ENCODE peak calls at places on chromosomes 12 and 14, in five cellular contexts. B is mesenchymal stem cell; L is CD8-positive, alpha-beta memory T cell; W is CD4-positive, alpha-beta T cell; Y is H1. X is an unnamed sample.

GRCh38 chr12:75641031-75641780 is 129.8 kb upstream of the KRR1 start:
- DNase-seq in B (peak; percentile 87), L (peak; percentile 1), W (no peak), Y (no peak), X (no peak)

GRCh38 chr12:8018666-8019581 is 13.6 kb upstream of the FOXJ2 start:
- DNase-seq in B (peak; percentile 15), L (peak; percentile 9), W (no peak), Y (peak; percentile 70), X (no peak)

GRCh38 chr14:81435048-81435577 is 35.0 kb upstream of the STON2 start:
- DNase-seq in B (no peak), L (no peak), W (no peak), Y (no peak), X (no peak)

GRCh38 chr12:51973560-51973959 is 22.1 kb downstream of the ACVR1B start:
- DNase-seq in B (no peak), L (no peak), W (no peak), Y (no peak), X (no peak)

GRCh38 chr14:45135181-45135580 is 549 bp upstream of the FANCM start:
- DNase-seq in B (no peak), L (no peak), W (no peak), Y (no peak), X (peak; percentile 17)

GRCh38 chr12:51482808-51483532 is 58.3 kb downstream of the SLC4A8 start:
- DNase-seq in B (no peak), L (no peak), W (peak; percentile 3), Y (no peak), X (no peak)

GRCh38 chr14:104998801-104999200 is 13.2 kb downstream of the CLBA1 start:
- DNase-seq in B (no peak), L (no peak), W (no peak), Y (no peak), X (no peak)

GRCh38 chr12:169528-170360 is 44.2 kb downstream of the SLC6A12 start:
- DNase-seq in B (no peak), L (no peak), W (no peak), Y (no peak), X (no peak)

GRCh38 chr12:50985322-50985721 is 33.0 kb downstream of the HIGD1C start:
- DNase-seq in B (peak; percentile 92), L (no peak), W (no peak), Y (no peak), X (no peak)

GRCh38 chr14:95725685-95726336 is 11.9 kb upstream of the TCL1A start:
- DNase-seq in B (no peak), L (no peak), W (no peak), Y (no peak), X (no peak)

GRCh38 chr14:60094306-60094897 is 2.7 kb downstream of the PCNX4 start:
- DNase-seq in B (peak; percentile 79), L (no peak), W (no peak), Y (peak; percentile 19), X (no peak)

GRCh38 chr14:105324080-105324778 is 9.7 kb downstream of the PACS2 start:
- DNase-seq in B (no peak), L (no peak), W (no peak), Y (no peak), X (no peak)

GRCh38 chr12:117069926-117070900 is 29.0 kb downstream of the TESC start:
- DNase-seq in B (no peak), L (no peak), W (no peak), Y (no peak), X (no peak)

GRCh38 chr12:89236748-89237428 is 115.4 kb downstream of the DUSP6 start:
- DNase-seq in B (peak; percentile 64), L (no peak), W (no peak), Y (no peak), X (no peak)

GRCh38 chr12:42237853-42238239 is 202 bp downstream of the YAF2 start:
- DNase-seq in B (no peak), L (no peak), W (no peak), Y (no peak), X (no peak)

DNA sequence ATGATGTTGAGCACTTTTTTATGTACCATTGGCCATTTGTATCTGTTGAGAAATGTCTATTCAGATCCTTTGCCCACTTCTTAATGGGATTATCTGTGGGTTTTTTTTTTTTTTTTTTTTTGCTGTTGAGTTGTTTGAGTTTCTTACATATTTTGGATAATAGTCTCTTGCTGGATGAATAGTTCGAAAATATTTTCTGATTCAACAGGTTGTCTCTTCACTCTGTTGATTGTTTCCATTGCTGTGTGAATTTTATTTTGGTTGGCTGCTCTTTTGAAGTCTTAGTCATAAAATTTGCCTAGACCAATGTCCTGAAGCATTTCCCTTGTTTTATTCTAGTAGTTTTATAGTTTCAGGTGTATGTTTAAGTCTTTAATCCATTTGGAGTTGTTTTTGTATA is 64.5 kb downstream of the CAND1 start:
- DNase-seq in B (no peak), L (no peak), W (no peak), Y (no peak), X (no peak)
- H3K27ac ChIP-seq in B (no peak overlapping the region), L (no peak overlapping the region), W (no peak overlapping the region), Y (no peak overlapping the region), X (no peak overlapping the region)

DNA sequence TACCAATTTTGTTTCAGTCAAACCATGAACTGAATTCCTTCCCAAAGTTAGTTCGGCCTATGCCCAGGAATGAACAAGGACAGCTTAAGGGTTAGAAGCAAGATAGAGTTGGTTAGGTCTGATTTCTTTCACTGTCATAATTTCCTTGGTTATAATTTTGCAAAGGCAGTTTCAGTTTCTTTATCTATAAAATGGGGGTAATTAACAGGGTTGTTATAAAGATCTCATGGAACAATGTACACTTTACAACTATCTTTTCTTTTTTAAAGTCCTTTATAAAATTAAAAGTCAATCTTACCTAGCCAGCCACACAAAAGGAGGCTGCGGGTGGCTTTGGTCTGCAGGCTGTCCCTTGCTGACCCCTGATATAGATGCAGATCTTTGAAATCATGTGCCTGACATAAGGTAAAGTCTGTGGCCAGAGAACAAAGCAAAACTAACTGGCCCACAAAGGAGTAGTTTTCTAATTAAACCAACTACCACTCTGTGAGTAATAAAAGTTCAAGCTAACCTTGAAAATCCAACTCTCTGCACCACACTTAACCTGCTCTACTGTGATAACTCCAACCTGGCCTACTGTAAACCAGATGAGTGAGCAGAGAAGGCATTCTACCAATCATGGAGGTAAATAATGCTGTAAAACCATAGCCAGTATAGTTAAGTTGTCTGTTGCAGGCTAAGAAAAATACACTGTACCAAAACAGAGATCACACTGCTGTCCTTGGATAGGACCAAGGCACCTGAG is 49.5 kb downstream of the SLC38A1 start:
- DNase-seq in B (no peak), L (no peak), W (no peak), Y (no peak), X (no peak)
- H3K27ac ChIP-seq in B (peak overlapping the region; percentile 10), L (peak overlapping the region; percentile 43), W (peak overlapping the region; percentile 94), Y (no peak overlapping the region), X (no peak overlapping the region)

GRCh38 chr12:115572440-115572839 is 705.1 kb downstream of the MED13L start:
- DNase-seq in B (peak; percentile 10), L (no peak), W (no peak), Y (no peak), X (no peak)
- H3K27ac ChIP-seq in B (no peak overlapping the region), L (no peak overlapping the region), W (no peak overlapping the region), Y (no peak overlapping the region), X (no peak overlapping the region)

GRCh38 chr14:102005336-102005735 is 41.0 kb downstream of the DYNC1H1 start:
- DNase-seq in B (no peak), L (no peak), W (no peak), Y (no peak), X (no peak)
- H3K27ac ChIP-seq in B (no peak overlapping the region), L (no peak overlapping the region), W (no peak overlapping the region), Y (no peak overlapping the region), X (no peak overlapping the region)

GRCh38 chr14:35474323-35474722 is 59.6 kb upstream of the INSM2 start:
- DNase-seq in B (no peak), L (no peak), W (no peak), Y (no peak), X (no peak)
- H3K27ac ChIP-seq in B (no peak overlapping the region), L (no peak overlapping the region), W (no peak overlapping the region), Y (no peak overlapping the region), X (no peak overlapping the region)

DNA sequence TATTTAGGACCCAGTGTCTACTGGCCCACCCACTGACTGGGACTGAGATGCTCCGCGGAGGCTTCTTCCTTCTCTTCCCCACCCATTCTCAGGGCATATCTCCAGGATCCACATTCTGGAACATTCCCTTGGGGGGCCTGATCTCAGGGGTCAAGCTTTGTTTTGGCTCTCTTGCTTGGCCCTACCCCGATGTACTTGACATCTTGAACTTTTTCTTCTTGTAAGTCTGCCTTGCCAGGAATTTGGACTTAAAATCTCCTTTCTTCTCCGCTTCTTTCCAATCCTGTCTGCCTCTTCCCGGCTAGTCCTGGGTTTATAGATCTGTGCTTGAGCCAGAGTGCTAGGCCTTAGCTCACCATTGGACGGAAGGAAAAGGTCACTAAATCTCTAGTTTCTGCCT is 22.1 kb downstream of the DACT1 start:
- DNase-seq in B (no peak), L (no peak), W (no peak), Y (no peak), X (no peak)
- H3K27ac ChIP-seq in B (no peak overlapping the region), L (no peak overlapping the region), W (no peak overlapping the region), Y (no peak overlapping the region), X (no peak overlapping the region)

GRCh38 chr14:49992036-49992435 is 99.2 kb downstream of the ARF6 start:
- DNase-seq in B (no peak), L (no peak), W (no peak), Y (no peak), X (no peak)

GRCh38 chr14:49988080-49988990 is 95.5 kb downstream of the ARF6 start:
- DNase-seq in B (no peak), L (no peak), W (no peak), Y (no peak), X (no peak)

GRCh38 chr14:49991491-49991890 is 98.6 kb downstream of the ARF6 start:
- DNase-seq in B (no peak), L (no peak), W (no peak), Y (no peak), X (no peak)

GRCh38 chr14:49992448-49992847 is 99.6 kb downstream of the ARF6 start:
- DNase-seq in B (no peak), L (no peak), W (no peak), Y (no peak), X (no peak)

GRCh38 chr14:49989980-49990379 is 97.1 kb downstream of the ARF6 start:
- DNase-seq in B (no peak), L (no peak), W (no peak), Y (no peak), X (no peak)
- H3K27ac ChIP-seq in B (no peak overlapping the region), L (no peak overlapping the region), W (no peak overlapping the region), Y (no peak overlapping the region), X (no peak overlapping the region)

DNA sequence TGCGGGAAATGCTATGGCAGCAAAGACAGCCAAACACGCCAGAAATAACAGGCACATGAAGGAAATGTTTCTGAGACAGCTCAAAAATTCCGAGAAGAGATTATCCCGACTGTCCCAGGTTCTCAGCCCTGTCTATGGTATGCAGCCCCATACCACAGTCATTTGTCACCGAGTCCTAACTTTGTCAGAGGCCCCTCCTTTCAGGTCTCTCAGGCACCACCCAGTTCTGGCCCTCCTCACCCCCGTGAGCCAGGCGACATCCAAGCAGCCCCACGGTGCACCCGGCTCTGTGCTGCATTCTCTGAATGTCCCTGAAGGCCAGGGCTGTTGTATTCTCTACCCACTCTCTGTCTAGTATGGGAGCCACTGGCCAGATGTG is 24.0 kb downstream of the SSH1 start:
- DNase-seq in B (peak; percentile 94), L (no peak), W (no peak), Y (no peak), X (no peak)
- H3K27ac ChIP-seq in B (peak overlapping the region; percentile 100), L (no peak overlapping the region), W (no peak overlapping the region), Y (no peak overlapping the region), X (peak overlapping the region; percentile 36)

DNA sequence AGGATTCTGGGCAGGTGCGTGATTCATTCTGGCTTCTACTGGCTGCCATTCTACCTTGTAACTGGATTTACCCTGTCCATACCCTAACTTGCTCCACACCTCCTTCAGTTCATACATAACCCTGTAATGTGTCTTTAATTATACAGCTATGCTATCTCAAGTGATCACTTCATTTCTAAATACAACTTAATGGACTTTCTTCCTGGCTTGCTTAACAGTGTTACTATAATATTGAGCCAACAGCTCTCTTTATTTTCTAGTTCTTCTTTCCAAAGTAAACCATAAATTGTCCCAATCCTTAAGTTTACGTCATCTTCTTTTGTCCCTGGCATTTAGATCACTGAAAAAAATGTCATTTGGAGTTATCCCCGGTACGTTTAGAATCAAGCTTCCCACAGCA is 75.9 kb upstream of the KCNJ8 start:
- DNase-seq in B (no peak), L (no peak), W (no peak), Y (no peak), X (no peak)
- H3K27ac ChIP-seq in B (no peak overlapping the region), L (no peak overlapping the region), W (no peak overlapping the region), Y (no peak overlapping the region), X (no peak overlapping the region)